ENCODE peak calls at places on chromosomes 4 and X, in six cellular contexts. I is psoas muscle, B is GM06990, A is cardiac muscle cell, H is astrocyte of the cerebellum, Q is tibial nerve. P is an unnamed sample.

GRCh38 chr4:6008092-6008551 is 10.1 kb downstream of the C4orf50 start:
- DNase-seq in I (no peak), B (no peak), A (no peak), H (no peak), Q (no peak), P (no peak)

GRCh38 chr4:43932448-43932847 is 516.2 kb downstream of the KCTD8 start:
- DNase-seq in I (no peak), B (no peak), A (no peak), H (no peak), Q (no peak), P (no peak)

GRCh38 chrX:19677121-19677520 is 161.8 kb upstream of the MAP3K15 start:
- DNase-seq in I (no peak), B (no peak), A (no peak), H (no peak), Q (no peak), P (no peak)

GRCh38 chr4:8608714-8609391 is 16.3 kb downstream of the CPZ start:
- DNase-seq in I (no peak), B (no peak), A (no peak), H (no peak), Q (no peak), P (no peak)

GRCh38 chr4:9812530-9813340 is 31.3 kb downstream of the DRD5 start:
- DNase-seq in I (no peak), B (peak; percentile 41), A (peak; percentile 82), H (no peak), Q (no peak), P (peak; percentile 36)

GRCh38 chr4:130747842-130748241 is 1651.9 kb downstream of the C4orf33 start:
- DNase-seq in I (no peak), B (no peak), A (peak; percentile 0), H (peak; percentile 4), Q (no peak), P (peak; percentile 4)

GRCh38 chr4:56646341-56646740 is 34.8 kb downstream of the HOPX start:
- DNase-seq in I (no peak), B (no peak), A (no peak), H (no peak), Q (no peak), P (no peak)

GRCh38 chr4:80265571-80266266 is 745 bp upstream of the FGF5 start:
- DNase-seq in I (no peak), B (no peak), A (peak; percentile 54), H (peak; percentile 62), Q (no peak), P (no peak)

GRCh38 chr4:19927381-19927780 is 324.3 kb upstream of the SLIT2 start:
- DNase-seq in I (no peak), B (no peak), A (peak; percentile 42), H (no peak), Q (no peak), P (no peak)

DNA sequence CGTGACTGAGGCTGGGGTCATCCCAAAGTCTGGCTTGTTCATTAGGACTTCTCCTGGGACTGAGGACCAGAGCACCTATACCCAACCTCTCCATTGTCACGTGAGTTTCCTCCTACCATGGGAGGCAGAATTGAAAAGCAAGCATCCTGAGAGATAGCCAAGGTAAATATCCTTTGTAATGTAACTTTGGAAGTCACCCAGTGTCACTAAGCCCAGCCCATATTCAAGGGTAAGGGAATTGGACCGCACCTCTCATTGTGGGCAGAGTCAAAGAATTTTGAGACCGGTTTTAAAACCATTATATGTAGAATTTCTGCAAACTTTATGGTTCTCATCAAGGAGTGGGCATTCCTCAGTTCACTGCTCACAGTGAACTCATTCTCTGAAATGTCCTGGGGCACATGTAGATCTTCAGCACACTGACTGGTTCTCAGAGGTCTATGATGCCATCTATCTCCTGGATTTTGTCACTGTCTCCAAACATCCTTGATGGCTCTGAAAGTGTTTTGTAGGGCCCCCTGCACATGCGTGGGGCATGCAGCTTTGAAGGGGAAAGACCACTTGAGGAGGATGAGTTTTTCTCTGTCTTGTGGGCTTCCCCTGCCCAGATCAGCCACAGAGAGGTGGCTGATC is 35.3 kb upstream of the CHRNA9 start:
- DNase-seq in I (no peak), B (no peak), A (no peak), H (no peak), Q (no peak), P (no peak)
- TF ChIP-seq CTCF in I (no peak), B (peak; percentile 18), A (no peak), H (no peak), Q (no peak), P (peak; percentile 5)

GRCh38 chrX:34768290-34768689 is 111.2 kb upstream of the TMEM47 start:
- DNase-seq in I (no peak), B (no peak), A (no peak), H (no peak), Q (no peak), P (no peak)

GRCh38 chrX:34764842-34765241 is 107.8 kb upstream of the TMEM47 start:
- DNase-seq in I (no peak), B (no peak), A (no peak), H (no peak), Q (no peak), P (no peak)

DNA sequence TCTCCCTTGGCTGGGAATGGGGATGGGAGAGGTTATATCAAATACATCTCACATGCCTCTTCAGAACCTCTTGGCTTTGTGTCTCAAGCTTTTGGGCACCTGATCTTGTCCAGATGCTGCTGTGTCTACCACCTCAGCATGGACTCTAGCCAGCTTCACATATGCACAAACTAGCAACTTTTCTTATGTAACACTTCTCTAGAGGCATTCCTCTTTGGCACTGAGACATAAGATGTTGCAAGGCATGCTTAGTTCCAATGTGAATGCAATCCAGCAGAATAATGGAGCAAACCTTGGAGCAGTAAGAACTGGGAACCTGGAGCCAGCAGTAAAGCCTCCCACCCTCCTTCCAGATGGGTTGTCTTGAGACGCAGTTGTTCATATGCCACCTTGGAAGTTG is 113.4 kb upstream of the TMEM47 start:
- DNase-seq in I (no peak), B (no peak), A (peak; percentile 39), H (no peak), Q (no peak), P (no peak)
- TF ChIP-seq CTCF in I (no peak), B (no peak), A (no peak), H (no peak), Q (no peak), P (no peak)

DNA sequence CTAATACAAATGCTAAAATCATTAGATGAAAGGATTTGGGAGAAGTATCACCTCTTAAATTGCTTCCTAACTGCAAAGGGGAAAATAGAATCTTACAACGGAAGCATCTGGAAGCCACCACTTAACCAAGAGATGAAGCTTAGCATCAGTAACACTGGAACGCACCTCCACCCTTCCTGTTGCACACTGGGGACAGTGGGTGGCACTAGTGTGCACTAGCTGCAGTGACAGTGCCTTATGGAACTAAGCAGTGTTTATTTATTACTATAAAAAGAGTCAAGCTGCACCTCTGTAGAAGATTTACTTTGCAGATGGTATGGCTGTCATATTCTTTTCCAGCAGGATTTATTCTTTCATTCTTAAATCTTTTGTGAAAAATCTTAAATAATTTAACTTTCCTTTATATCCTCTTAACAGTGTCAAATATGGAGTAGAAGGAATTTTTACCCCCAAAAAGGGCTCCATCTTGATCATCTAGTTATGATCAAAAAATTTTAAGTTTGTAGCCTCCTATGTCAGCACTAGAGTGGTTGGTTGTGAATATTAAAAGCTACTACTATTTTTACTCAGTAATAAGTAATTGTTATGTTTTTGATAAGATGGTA is 76.7 kb downstream of the SCD5 start:
- DNase-seq in I (no peak), B (peak; percentile 12), A (no peak), H (no peak), Q (no peak), P (no peak)
- TF ChIP-seq CTCF in I (peak; percentile 43), B (peak; percentile 75), A (no peak), H (peak; percentile 44), Q (peak; percentile 32), P (peak; percentile 69)

DNA sequence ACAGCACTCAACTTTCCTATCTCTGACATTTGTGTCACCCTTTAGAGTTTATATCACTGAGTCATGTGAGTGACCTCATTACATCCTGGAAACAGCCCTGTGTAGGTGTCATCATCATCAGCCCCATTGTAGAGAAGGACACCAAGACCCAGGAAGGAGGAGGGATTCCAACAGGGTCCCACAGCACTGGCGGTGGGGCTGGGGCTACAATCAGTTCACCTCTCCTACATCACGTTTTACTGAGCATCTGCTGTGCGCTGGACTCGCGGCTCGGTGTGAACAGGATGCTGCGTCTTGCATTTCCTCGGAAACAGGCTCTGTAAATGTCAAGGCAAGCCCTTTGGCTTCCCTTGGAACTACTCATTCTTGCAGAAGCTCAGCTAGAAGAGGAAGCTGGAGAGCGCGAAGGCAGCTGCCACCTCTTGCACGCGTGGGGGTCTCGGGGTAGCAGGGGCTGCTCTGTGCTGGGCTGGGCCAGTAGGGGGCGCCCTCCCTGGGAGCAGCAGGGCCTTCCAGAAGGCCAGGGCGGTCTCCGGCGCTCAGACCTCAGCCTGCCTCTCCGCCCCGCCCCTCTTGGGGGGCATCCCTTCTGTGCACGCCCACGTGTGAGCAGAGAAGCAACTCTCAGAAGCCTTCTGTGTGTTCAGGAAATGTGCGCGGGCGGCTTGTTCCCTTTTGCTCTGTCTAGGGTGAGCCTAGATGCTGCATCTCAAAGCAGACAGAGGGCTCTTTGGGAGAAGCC is 29.0 kb downstream of the REELD1 start:
- DNase-seq in I (no peak), B (peak; percentile 81), A (peak; percentile 20), H (no peak), Q (no peak), P (peak; percentile 76)
- TF ChIP-seq CTCF in I (peak; percentile 15), B (peak; percentile 97), A (peak; percentile 43), H (peak; percentile 29), Q (no peak), P (peak; percentile 76)